ENCODE peak calls at places on chromosomes 5 and 9, in four cellular contexts. C is GM10248, P is SW 1271, F is GM04503. Q is an unnamed sample.

GRCh38 chr5:40405230-40405629 is 274.5 kb upstream of the PTGER4 start:
- DNase-seq in C (no peak), P (no peak), F (no peak), Q (no peak)

GRCh38 chr9:100581661-100582060 is 3.8 kb downstream of the CAVIN4 start:
- DNase-seq in C (no peak), P (no peak), F (no peak), Q (no peak)

GRCh38 chr5:33476992-33477391 is 36.2 kb downstream of the TARS1 start:
- DNase-seq in C (no peak), P (no peak), F (no peak), Q (no peak)

GRCh38 chr5:36875051-36875788 is 1.3 kb upstream of the NIPBL start:
- DNase-seq in C (no peak), P (peak), F (no peak), Q (no peak)

GRCh38 chr5:179154991-179155955 is 95.1 kb downstream of the ZNF354C start:
- DNase-seq in C (no peak), P (no peak), F (no peak), Q (no peak)

GRCh38 chr9:94586814-94587213 is 6.8 kb downstream of the FBP2 start:
- DNase-seq in C (no peak), P (no peak), F (no peak), Q (no peak)

GRCh38 chr5:175836741-175837729 is 34.3 kb upstream of the CPLX2 start:
- DNase-seq in C (no peak), P (no peak), F (no peak), Q (no peak)

GRCh38 chr5:136776022-136776927 is 410.9 kb upstream of the TRPC7 start:
- DNase-seq in C (no peak), P (no peak), F (no peak), Q (no peak)

GRCh38 chr9:37104183-37104889 is 16.0 kb upstream of the ZCCHC7 start:
- DNase-seq in C (no peak), P (no peak), F (peak), Q (no peak)

GRCh38 chr5:126449751-126450271 is 26.6 kb downstream of the GRAMD2B start:
- DNase-seq in C (peak), P (no peak), F (no peak), Q (no peak)

GRCh38 chr9:104068546-104068945 is 25.6 kb upstream of the SMC2 start:
- DNase-seq in C (no peak), P (no peak), F (no peak), Q (no peak)

GRCh38 chr9:90961375-90961774 is 159.8 kb downstream of the SYK start:
- DNase-seq in C (no peak), P (no peak), F (no peak), Q (no peak)

GRCh38 chr5:180922932-180923331 is 24.0 kb downstream of the BTNL8 start:
- DNase-seq in C (no peak), P (no peak), F (no peak), Q (no peak)

GRCh38 chr5:51632794-51633193 is 249.5 kb downstream of the ISL1 start:
- DNase-seq in C (no peak), P (no peak), F (no peak), Q (no peak)

GRCh38 chr5:180785794-180786221 is 16.8 kb downstream of the MGAT1 start:
- DNase-seq in C (no peak), P (no peak), F (no peak), Q (no peak)

GRCh38 chr5:112931473-112931872 is 9.4 kb upstream of the REEP5 start:
- DNase-seq in C (no peak), P (no peak), F (no peak), Q (no peak)

GRCh38 chr5:131679911-131680310 is 44.9 kb upstream of the RAPGEF6 start:
- DNase-seq in C (no peak), P (no peak), F (peak), Q (no peak)

GRCh38 chr9:2800385-2801179 is 43.3 kb downstream of the PUM3 start:
- DNase-seq in C (no peak), P (no peak), F (no peak), Q (no peak)

GRCh38 chr9:4297151-4297794 is 2.6 kb downstream of the GLIS3 start:
- DNase-seq in C (peak), P (peak), F (peak), Q (no peak)

GRCh38 chr5:44236040-44236439 is 153.2 kb downstream of the FGF10 start:
- DNase-seq in C (no peak), P (no peak), F (no peak), Q (no peak)

GRCh38 chr9:131112374-131113159 is 12.8 kb upstream of the NUP214 start:
- DNase-seq in C (no peak), P (no peak), F (no peak), Q (no peak)

GRCh38 chr9:134634667-134635230 is 6.9 kb upstream of the COL5A1 start:
- DNase-seq in C (no peak), P (no peak), F (no peak), Q (no peak)

GRCh38 chr5:115069087-115069968 is 100.4 kb downstream of the TRIM36 start:
- DNase-seq in C (no peak), P (no peak), F (peak), Q (no peak)

GRCh38 chr5:60023255-60023654 is 129.7 kb upstream of the PDE4D start:
- DNase-seq in C (no peak), P (no peak), F (no peak), Q (no peak)

GRCh38 chr5:83149671-83150070 is 72.3 kb downstream of the XRCC4 start:
- DNase-seq in C (no peak), P (no peak), F (no peak), Q (no peak)